ENCODE peak calls at places on chromosomes 6 and 20, in six cellular contexts. G is fibroblast of lung, R is OCI-LY7, Q is Peyer's patch, V is choroid plexus epithelial cell, E is left lung. D is an unnamed sample.

GRCh38 chr6:1390805-1391511 is 1.6 kb downstream of the FOXF2 start:
- DNase-seq in E (no peak), R (no peak), G (peak), Q (no peak), V (peak), D (no peak)

GRCh38 chr20:4905612-4906011 is 95.7 kb downstream of the SLC23A2 start:
- DNase-seq in V (no peak), Q (no peak), E (no peak), G (peak), R (no peak), D (no peak)

GRCh38 chr6:24522821-24523175 is 28.0 kb downstream of the ALDH5A1 start:
- DNase-seq in R (no peak), E (no peak), V (no peak), G (no peak), Q (no peak), D (no peak)

GRCh38 chr6:13354331-13355042 is 26.1 kb upstream of the TBC1D7 start:
- DNase-seq in V (peak), R (peak), E (no peak), Q (no peak), G (peak), D (peak)

GRCh38 chr6:160519603-160520042 is 144.5 kb downstream of the LPA start:
- DNase-seq in Q (no peak), R (no peak), G (no peak), V (peak), E (no peak), D (peak)

GRCh38 chr20:43442310-43442880 is 15.3 kb upstream of the SRSF6 start:
- DNase-seq in R (no peak), G (no peak), V (peak), E (no peak), Q (no peak), D (peak)

GRCh38 chr20:5078399-5078958 is 41.3 kb downstream of the PCNA start:
- DNase-seq in R (peak), Q (peak), E (no peak), V (peak), G (peak), D (peak)

GRCh38 chr6:53752856-53753255 is 41.9 kb upstream of the LRRC1 start:
- DNase-seq in R (no peak), V (peak), G (peak), Q (no peak), E (no peak), D (peak)

GRCh38 chr6:159727717-159728440 is 573 bp downstream of the WTAP start:
- DNase-seq in Q (no peak), E (no peak), V (peak), G (peak), R (peak), D (peak)

GRCh38 chr20:13009682-13010406 is 1.1 kb downstream of the SPTLC3 start:
- DNase-seq in G (peak), E (no peak), R (peak), Q (no peak), V (peak), D (peak)

DNA sequence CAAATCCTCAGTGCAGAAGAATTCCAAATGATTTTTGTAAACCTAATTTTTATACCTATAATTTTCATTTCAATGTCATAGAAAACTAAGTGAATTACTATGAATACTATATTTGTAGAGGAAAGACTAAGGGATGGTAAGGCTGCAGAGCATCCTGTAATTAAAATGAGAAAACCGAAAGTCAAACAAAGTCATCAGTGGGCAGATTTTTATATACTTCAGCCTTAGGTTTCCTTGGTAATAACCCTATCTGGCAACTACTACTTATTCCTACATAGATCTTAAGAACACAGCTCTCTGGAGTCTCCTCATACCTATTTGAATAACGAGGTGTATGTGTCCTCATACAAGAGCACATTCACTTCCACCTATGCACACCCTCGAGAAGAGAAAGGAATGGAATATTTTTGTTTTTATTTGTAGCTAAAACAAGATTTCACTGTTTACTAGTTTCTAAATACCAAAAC is 117.9 kb upstream of the SGK1 start:
- DNase-seq in Q (no peak), G (no peak), E (no peak), V (no peak), R (peak), D (no peak)
- H3K4me3 ChIP-seq in Q (no peak), G (no peak), E (no peak), V (peak), R (peak), D (no peak)

GRCh38 chr20:10673176-10673830 is 496 bp downstream of the JAG1 start:
- DNase-seq in R (peak), Q (peak), G (no peak), E (peak), V (peak), D (no peak)
- TF ChIP-seq CTCF in R (no peak), Q (no peak), G (no peak), E (no peak), V (no peak), D (no peak)

GRCh38 chr6:7138111-7138510 is 30.4 kb downstream of the RREB1 start:
- DNase-seq in R (no peak), Q (no peak), E (no peak), G (no peak), V (no peak), D (no peak)
- H3K4me3 ChIP-seq in R (no peak), Q (no peak), E (no peak), G (no peak), V (no peak), D (no peak)

DNA sequence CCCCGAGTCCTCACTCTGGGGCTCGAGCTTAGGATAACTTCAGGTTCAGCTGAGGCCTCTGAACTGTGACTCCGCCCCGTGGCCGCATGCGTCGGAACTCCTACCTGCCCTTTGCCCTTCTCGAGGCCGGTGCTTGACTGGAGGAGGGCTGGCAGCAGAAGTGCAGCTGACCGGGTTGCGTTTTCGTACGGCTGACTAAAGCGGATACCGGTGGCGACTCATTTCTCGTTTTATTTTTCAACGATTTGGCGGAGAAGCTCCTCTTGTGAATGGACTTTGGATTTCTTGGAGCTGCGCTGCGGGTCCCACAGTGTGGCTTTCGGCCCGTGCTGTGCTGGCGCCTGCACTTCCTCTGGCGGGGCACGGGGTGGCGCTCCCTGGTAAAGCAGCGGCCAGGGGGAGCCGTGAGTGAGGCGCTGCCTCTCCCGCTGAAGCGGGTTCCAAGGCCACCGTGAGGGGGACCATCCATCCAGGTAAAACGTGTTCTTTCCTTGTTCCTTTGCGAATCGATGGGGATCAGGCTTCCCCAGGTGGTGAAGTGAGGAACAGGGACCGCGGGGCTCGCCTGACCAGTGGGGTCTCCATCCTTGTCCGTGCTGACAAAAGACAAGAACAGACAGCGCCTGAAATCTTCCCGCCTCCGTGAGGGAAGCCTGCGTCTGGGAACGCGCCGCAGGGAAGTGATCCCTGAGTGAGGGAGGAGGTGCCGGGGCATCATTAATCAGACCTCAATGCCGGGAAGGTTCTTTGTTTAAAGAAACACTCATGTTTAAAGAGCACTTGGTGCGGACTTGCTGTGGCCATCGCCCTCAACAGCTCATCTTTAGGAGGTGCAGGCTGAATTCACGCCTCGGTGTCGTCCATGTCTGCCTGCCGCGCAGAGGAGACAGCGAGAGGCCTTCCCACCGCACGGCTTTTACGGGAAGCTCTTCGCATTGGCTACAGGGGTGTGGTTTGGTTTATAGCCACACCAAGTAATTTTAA is 38.8 kb downstream of the ERMARD start:
- DNase-seq in G (peak), R (peak), Q (peak), V (peak), E (peak), D (peak)
- TF ChIP-seq CTCF in G (peak), R (peak), Q (peak), V (peak), E (peak), D (peak)

D was measured in fibroblast of pulmonary artery.